ENCODE peak calls at places on chromosomes 16 and 17, in seven cellular contexts. B is fibroblast of the aortic adventitia, R is thyroid gland, U is RWPE1, F is nephron progenitor cell, S is lung, Y is ovary. A is an unnamed sample.
A peak's percentile ranks its signal among the peaks of the same experiment; 100 is the strongest.

GRCh38 chr16:56401482-56401881 is 23.9 kb downstream of the AMFR start:
- DNase-seq in B (no peak), R (no peak), U (no peak), F (no peak), S (no peak), Y (no peak), A (no peak)

GRCh38 chr16:50979806-50980620 is 171.1 kb downstream of the SALL1 start:
- DNase-seq in B (no peak), R (no peak), U (no peak), F (no peak), S (no peak), Y (no peak), A (no peak)

GRCh38 chr16:81547194-81547918 is 102.7 kb downstream of the CMIP start:
- DNase-seq in B (no peak), R (no peak), U (no peak), F (no peak), S (no peak), Y (no peak), A (no peak)

GRCh38 chr16:89043636-89044393 is 49.8 kb upstream of the ACSF3 start:
- DNase-seq in B (no peak), R (no peak), U (no peak), F (no peak), S (no peak), Y (no peak), A (no peak)

GRCh38 chr16:2738615-2739014 is 13.8 kb upstream of the SRRM2 start:
- DNase-seq in B (no peak), R (no peak), U (no peak), F (no peak), S (no peak), Y (no peak), A (no peak)

GRCh38 chr16:68969338-68969737 is 126.0 kb downstream of the TANGO6 start:
- DNase-seq in B (no peak), R (no peak), U (no peak), F (no peak), S (no peak), Y (no peak), A (no peak)

GRCh38 chr16:55380485-55380884 is 56.5 kb downstream of the IRX6 start:
- DNase-seq in B (no peak), R (no peak), U (no peak), F (no peak), S (no peak), Y (no peak), A (no peak)

GRCh38 chr16:8718753-8719386 is 44.5 kb downstream of the ABAT start:
- DNase-seq in B (no peak), R (peak; percentile 66), U (no peak), F (no peak), S (no peak), Y (no peak), A (no peak)

GRCh38 chr17:82524540-82524939 is 5.0 kb downstream of the FOXK2 start:
- DNase-seq in B (no peak), R (peak; percentile 52), U (no peak), F (no peak), S (no peak), Y (no peak), A (no peak)

GRCh38 chr17:63434951-63435571 is 11.0 kb downstream of the CYB561 start:
- DNase-seq in B (peak; percentile 24), R (peak; percentile 95), U (peak; percentile 80), F (no peak), S (peak; percentile 89), Y (no peak), A (peak; percentile 41)

GRCh38 chr17:69523252-69523861 is 108.9 kb downstream of the MAP2K6 start:
- DNase-seq in B (peak; percentile 64), R (peak; percentile 24), U (peak; percentile 42), F (peak; percentile 16), S (no peak), Y (no peak), A (peak; percentile 74)

GRCh38 chr16:25959216-25959615 is 267.5 kb downstream of the HS3ST4 start:
- DNase-seq in B (no peak), R (no peak), U (no peak), F (no peak), S (no peak), Y (no peak), A (no peak)

GRCh38 chr17:55407641-55408566 is 13.7 kb downstream of the MMD start:
- DNase-seq in B (no peak), R (no peak), U (no peak), F (no peak), S (no peak), Y (no peak), A (peak; percentile 67)

GRCh38 chr17:34761646-34762045 is 182.3 kb downstream of the TMEM132E start:
- DNase-seq in B (no peak), R (no peak), U (no peak), F (no peak), S (no peak), Y (no peak), A (no peak)

GRCh38 chr17:80940171-80941123 is 51.2 kb upstream of the CHMP6 start:
- DNase-seq in B (no peak), R (no peak), U (no peak), F (no peak), S (no peak), Y (peak; percentile 37), A (no peak)

GRCh38 chr16:88013766-88014165 is 62.5 kb downstream of the BANP start:
- DNase-seq in B (no peak), R (no peak), U (no peak), F (no peak), S (no peak), Y (no peak), A (no peak)

GRCh38 chr16:75648265-75649076 is 898 bp downstream of the TERF2IP start:
- DNase-seq in B (peak; percentile 67), R (peak; percentile 88), U (peak; percentile 72), F (peak; percentile 88), S (peak; percentile 81), Y (peak; percentile 89), A (peak; percentile 75)

GRCh38 chr16:2980227-2981176 is at the start of gene PKMYT1:
- DNase-seq in B (peak; percentile 79), R (peak; percentile 90), U (peak; percentile 99), F (peak; percentile 97), S (peak; percentile 90), Y (peak; percentile 97), A (peak; percentile 83)

DNA sequence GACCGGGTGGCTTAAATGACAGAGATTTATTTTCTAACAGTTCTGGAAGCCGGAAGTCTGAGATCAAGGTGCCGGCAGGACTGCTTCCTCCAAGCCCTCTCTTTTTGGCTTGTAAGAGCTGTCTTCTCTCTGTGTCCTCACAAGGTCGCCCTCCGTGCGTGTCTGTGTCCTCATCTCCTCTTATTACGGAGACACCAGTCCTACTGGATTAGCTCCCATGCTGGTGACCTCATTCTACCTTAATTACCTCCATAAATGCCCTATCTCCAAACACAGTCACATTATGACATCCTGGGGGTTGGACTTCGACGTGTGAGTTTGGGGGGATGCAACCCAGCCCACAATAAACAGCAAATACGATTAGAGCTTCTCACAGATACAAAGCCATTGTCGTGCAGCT is 161.5 kb downstream of the FOXL1 start:
- DNase-seq in B (no peak), R (no peak), U (no peak), F (no peak), S (no peak), Y (no peak), A (no peak)
- TF ChIP-seq CTCF in B (no peak), R (no peak), U (no peak), F (no peak), S (no peak), Y (no peak), A (no peak)

GRCh38 chr16:72400257-72401078 is 228.5 kb upstream of the PMFBP1 start:
- DNase-seq in B (peak; percentile 82), R (peak; percentile 19), U (peak; percentile 53), F (peak; percentile 57), S (no peak), Y (no peak), A (peak; percentile 88)
- TF ChIP-seq CTCF in B (peak; percentile 73), R (peak; percentile 50), U (peak; percentile 71), F (peak; percentile 76), S (peak; percentile 20), Y (no peak), A (peak; percentile 81)

GRCh38 chr17:77375526-77375916 is 234.8 kb downstream of the SEC14L1 start:
- DNase-seq in B (no peak), R (no peak), U (no peak), F (no peak), S (no peak), Y (no peak), A (no peak)

GRCh38 chr17:77375108-77375507 is 234.3 kb downstream of the SEC14L1 start:
- DNase-seq in B (no peak), R (peak; percentile 69), U (no peak), F (no peak), S (peak; percentile 61), Y (peak; percentile 54), A (no peak)

GRCh38 chr17:77373298-77374169 is 232.8 kb downstream of the SEC14L1 start:
- DNase-seq in B (peak; percentile 40), R (peak; percentile 71), U (no peak), F (peak; percentile 53), S (peak; percentile 46), Y (peak; percentile 76), A (no peak)

GRCh38 chr17:77372444-77373297 is 231.9 kb downstream of the SEC14L1 start:
- DNase-seq in B (peak; percentile 84), R (peak; percentile 82), U (no peak), F (peak; percentile 94), S (peak; percentile 74), Y (peak; percentile 92), A (peak; percentile 84)

GRCh38 chr17:77374170-77374936 is 233.6 kb downstream of the SEC14L1 start:
- DNase-seq in B (peak; percentile 90), R (peak; percentile 92), U (no peak), F (peak; percentile 83), S (peak; percentile 80), Y (peak; percentile 87), A (peak; percentile 92)
- TF ChIP-seq CTCF in B (peak; percentile 57), R (peak; percentile 48), U (no peak), F (no peak), S (peak; percentile 4), Y (no peak), A (peak; percentile 36)

DNA sequence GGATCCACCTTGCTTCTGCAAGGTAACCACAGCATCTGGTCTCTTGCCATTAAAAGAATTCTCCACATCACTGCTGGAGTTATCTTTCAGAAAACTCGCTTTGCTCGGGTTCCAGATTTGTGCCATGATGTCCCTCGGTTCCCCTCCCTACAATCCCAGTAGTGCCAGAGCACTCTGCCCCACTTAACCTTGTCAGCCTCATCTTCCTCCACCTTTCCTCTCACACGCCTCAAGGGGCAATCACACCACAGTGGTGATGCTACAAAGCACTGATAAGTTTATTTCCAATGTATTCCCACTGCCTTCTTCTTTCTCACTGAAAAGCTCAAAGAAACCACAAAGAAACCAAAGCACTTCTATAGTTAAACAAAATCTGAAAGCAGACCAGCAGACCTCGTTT is 11.4 kb upstream of the CDRT4 start:
- DNase-seq in B (no peak), R (no peak), U (no peak), F (no peak), S (no peak), Y (no peak), A (no peak)
- TF ChIP-seq CTCF in B (no peak), R (no peak), U (no peak), F (no peak), S (no peak), Y (no peak), A (no peak)

GRCh38 chr17:73289549-73290254 is 22.1 kb downstream of the CDC42EP4 start:
- DNase-seq in B (no peak), R (no peak), U (no peak), F (no peak), S (no peak), Y (no peak), A (no peak)
- TF ChIP-seq CTCF in B (no peak), R (no peak), U (no peak), F (no peak), S (no peak), Y (no peak), A (no peak)

GRCh38 chr16:31077592-31078199 is 3.5 kb downstream of the ZNF646 start:
- DNase-seq in B (no peak), R (no peak), U (no peak), F (no peak), S (no peak), Y (no peak), A (no peak)
- TF ChIP-seq CTCF in B (no peak), R (no peak), U (no peak), F (no peak), S (no peak), Y (no peak), A (no peak)